ENCODE peak calls at places on chromosomes 7 and 10, in six cellular contexts. S is activated naive CD4-positive, alpha-beta T cell treated with anti-CD3 and anti-CD28 coated beads for 36 hours; N is glomerular endothelial cell; O is endothelial cell; L is upper lobe of right lung; B is T-helper 2 cell. Y is an unnamed sample.

GRCh38 chr7:130699686-130700085 is 13.3 kb upstream of the TSGA13 start:
- DNase-seq in S (no peak), L (no peak), B (no peak), O (no peak), N (no peak), Y (no peak)

GRCh38 chr7:151794508-151795167 is 82.3 kb downstream of the PRKAG2 start:
- DNase-seq in B (no peak), L (peak), O (no peak), S (no peak), N (no peak), Y (peak)

GRCh38 chr10:48658243-48658888 is 26.3 kb upstream of the WDFY4 start:
- DNase-seq in S (peak), N (no peak), L (peak), O (peak), B (peak), Y (peak)

GRCh38 chr10:13775786-13776780 is 189.3 kb downstream of the PRPF18 start:
- DNase-seq in N (no peak), O (no peak), L (no peak), S (no peak), B (no peak), Y (no peak)

GRCh38 chr10:79244068-79244442 is 103.2 kb upstream of the PPIF start:
- DNase-seq in O (no peak), S (no peak), B (no peak), L (peak), N (no peak), Y (no peak)

GRCh38 chr7:92837214-92837749 is 909 bp upstream of the CDK6 start:
- DNase-seq in B (no peak), O (no peak), S (no peak), N (no peak), L (no peak), Y (no peak)

GRCh38 chr10:97849491-97850402 is at the start of gene GOLGA7B:
- DNase-seq in B (peak), O (peak), L (peak), S (peak), N (no peak), Y (peak)

GRCh38 chr10:112663181-112663879 is 216.3 kb downstream of the VTI1A start:
- DNase-seq in L (no peak), S (no peak), B (no peak), O (no peak), N (no peak), Y (no peak)

GRCh38 chr7:55498770-55499169 is 73.5 kb downstream of the VOPP1 start:
- DNase-seq in S (no peak), O (no peak), N (no peak), B (no peak), L (no peak), Y (no peak)

GRCh38 chr7:148110097-148110868 is 480.3 kb upstream of the C7orf33 start:
- DNase-seq in B (no peak), O (no peak), N (no peak), S (no peak), L (no peak), Y (peak)

GRCh38 chr7:2460188-2460587 is 16.0 kb downstream of the GRIFIN start:
- DNase-seq in B (no peak), N (no peak), L (no peak), S (no peak), O (no peak), Y (no peak)

GRCh38 chr7:36487756-36488336 is 98.2 kb downstream of the ANLN start:
- DNase-seq in L (no peak), N (peak), S (peak), B (no peak), O (peak), Y (peak)

GRCh38 chr10:102435529-102436233 is 3.3 kb upstream of the CUEDC2 start:
- DNase-seq in L (peak), S (peak), O (no peak), B (no peak), N (no peak), Y (no peak)

GRCh38 chr7:33854951-33855350 is 50.4 kb upstream of the BMPER start:
- DNase-seq in S (no peak), N (no peak), B (no peak), O (no peak), L (no peak), Y (no peak)

GRCh38 chr10:43607199-43607573 is 948 bp downstream of the ZNF485 start:
- DNase-seq in L (no peak), N (no peak), O (no peak), B (no peak), S (no peak), Y (no peak)

GRCh38 chr10:130578532-130579289 is 442.5 kb downstream of the GLRX3 start:
- DNase-seq in O (no peak), B (no peak), L (no peak), N (no peak), S (no peak), Y (no peak)

GRCh38 chr7:68432585-68432984 is 1165.7 kb upstream of the AUTS2 start:
- DNase-seq in O (no peak), B (no peak), L (no peak), N (no peak), S (no peak), Y (no peak)

GRCh38 chr7:11557627-11558026 is 274.4 kb downstream of the THSD7A start:
- DNase-seq in L (no peak), N (peak), S (no peak), O (peak), B (no peak), Y (peak)

GRCh38 chr7:134045716-134046115 is 81.4 kb upstream of the LRGUK start:
- DNase-seq in S (no peak), N (no peak), L (no peak), O (no peak), B (no peak), Y (no peak)

GRCh38 chr7:41122256-41122987 is 580.5 kb downstream of the INHBA start:
- DNase-seq in B (no peak), N (no peak), L (no peak), O (no peak), S (no peak), Y (no peak)

GRCh38 chr10:108817572-108817971 is 1105.7 kb downstream of the XPNPEP1 start:
- DNase-seq in L (no peak), N (no peak), S (no peak), O (no peak), B (no peak), Y (no peak)

GRCh38 chr10:132469197-132469942 is 68.2 kb upstream of the INPP5A start:
- DNase-seq in S (no peak), L (no peak), O (no peak), B (no peak), N (no peak), Y (no peak)

GRCh38 chr7:17408245-17408903 is 109.9 kb downstream of the AHR start:
- DNase-seq in N (no peak), L (peak), S (no peak), B (no peak), O (no peak), Y (no peak)

GRCh38 chr7:52877240-52877639 is 158.2 kb upstream of the POM121L12 start:
- DNase-seq in O (no peak), B (no peak), N (no peak), S (no peak), L (no peak), Y (no peak)

GRCh38 chr7:24979470-24979862 is 512 bp downstream of the OSBPL3 start:
- DNase-seq in L (peak), S (peak), O (peak), N (no peak), B (peak), Y (peak)

GRCh38 chr10:77301305-77301730 is 336.3 kb downstream of the KCNMA1 start:
- DNase-seq in S (no peak), B (no peak), O (no peak), L (no peak), N (no peak), Y (no peak)

GRCh38 chr7:816751-817671 is 15.3 kb upstream of the SUN1 start:
- DNase-seq in S (peak), N (no peak), L (peak), B (peak), O (no peak), Y (no peak)

GRCh38 chr10:35498693-35499092 is 106.4 kb upstream of the GJD4 start:
- DNase-seq in N (no peak), B (no peak), O (no peak), L (no peak), S (no peak), Y (no peak)

GRCh38 chr10:122054046-122055025 is 65.4 kb downstream of the TACC2 start:
- DNase-seq in B (no peak), N (no peak), O (peak), S (no peak), L (peak), Y (peak)

Y was measured in WERI-Rb-1.